ENCODE peak calls at places on chromosomes 7 and 10, in seven cellular contexts. One of them, this sample, is unnamed.

GRCh38 chr7:99037327-99037940 is 106.5 kb downstream of the SMURF1 start:
- DNase-seq in fibroblast of the aortic adventitia: no peak
- DNase-seq in fibroblast of villous mesenchyme: no peak
- DNase-seq in GM10248: no peak
- DNase-seq in cardiac fibroblast: no peak
- DNase-seq in bronchial epithelial cell: no peak
- DNase-seq in fibroblast of lung: no peak
- DNase-seq in this sample: no peak

GRCh38 chr7:1815051-1815481 is 145.0 kb downstream of the ELFN1 start:
- DNase-seq in fibroblast of the aortic adventitia: no peak
- DNase-seq in fibroblast of villous mesenchyme: no peak
- DNase-seq in GM10248: no peak
- DNase-seq in cardiac fibroblast: no peak
- DNase-seq in bronchial epithelial cell: no peak
- DNase-seq in fibroblast of lung: no peak
- DNase-seq in this sample: no peak

GRCh38 chr10:84204122-84204521 is 9.8 kb downstream of the CDHR1 start:
- DNase-seq in fibroblast of the aortic adventitia: no peak
- DNase-seq in fibroblast of villous mesenchyme: no peak
- DNase-seq in GM10248: peak
- DNase-seq in cardiac fibroblast: no peak
- DNase-seq in bronchial epithelial cell: peak
- DNase-seq in fibroblast of lung: no peak
- DNase-seq in this sample: no peak

GRCh38 chr10:17387861-17388503 is 66.4 kb downstream of the ST8SIA6 start:
- DNase-seq in fibroblast of the aortic adventitia: peak
- DNase-seq in fibroblast of villous mesenchyme: no peak
- DNase-seq in GM10248: no peak
- DNase-seq in cardiac fibroblast: no peak
- DNase-seq in bronchial epithelial cell: peak
- DNase-seq in fibroblast of lung: no peak
- DNase-seq in this sample: no peak

GRCh38 chr7:48938539-48938938 is 14.2 kb downstream of the CDC14C start:
- DNase-seq in fibroblast of the aortic adventitia: peak
- DNase-seq in fibroblast of villous mesenchyme: peak
- DNase-seq in GM10248: no peak
- DNase-seq in cardiac fibroblast: peak
- DNase-seq in bronchial epithelial cell: peak
- DNase-seq in fibroblast of lung: peak
- DNase-seq in this sample: peak

GRCh38 chr10:133257489-133258065 is 19.1 kb downstream of the ADAM8 start:
- DNase-seq in fibroblast of the aortic adventitia: peak
- DNase-seq in fibroblast of villous mesenchyme: peak
- DNase-seq in GM10248: peak
- DNase-seq in cardiac fibroblast: peak
- DNase-seq in bronchial epithelial cell: peak
- DNase-seq in fibroblast of lung: peak
- DNase-seq in this sample: peak

GRCh38 chr10:62414359-62414758 is 40.2 kb downstream of the ZNF365 start:
- DNase-seq in fibroblast of the aortic adventitia: no peak
- DNase-seq in fibroblast of villous mesenchyme: no peak
- DNase-seq in GM10248: no peak
- DNase-seq in cardiac fibroblast: no peak
- DNase-seq in bronchial epithelial cell: peak
- DNase-seq in fibroblast of lung: no peak
- DNase-seq in this sample: peak

GRCh38 chr10:122490786-122491680 is 29.7 kb downstream of the HTRA1 start:
- DNase-seq in fibroblast of the aortic adventitia: no peak
- DNase-seq in fibroblast of villous mesenchyme: no peak
- DNase-seq in GM10248: no peak
- DNase-seq in cardiac fibroblast: peak
- DNase-seq in bronchial epithelial cell: peak
- DNase-seq in fibroblast of lung: no peak
- DNase-seq in this sample: no peak

GRCh38 chr10:63071145-63071544 is 62.0 kb upstream of the NRBF2 start:
- DNase-seq in fibroblast of the aortic adventitia: no peak
- DNase-seq in fibroblast of villous mesenchyme: no peak
- DNase-seq in GM10248: no peak
- DNase-seq in cardiac fibroblast: no peak
- DNase-seq in bronchial epithelial cell: peak
- DNase-seq in fibroblast of lung: no peak
- DNase-seq in this sample: no peak

GRCh38 chr10:15744217-15744865 is 24.6 kb upstream of the ITGA8 start:
- DNase-seq in fibroblast of the aortic adventitia: peak
- DNase-seq in fibroblast of villous mesenchyme: peak
- DNase-seq in GM10248: peak
- DNase-seq in cardiac fibroblast: peak
- DNase-seq in bronchial epithelial cell: peak
- DNase-seq in fibroblast of lung: peak
- DNase-seq in this sample: peak

GRCh38 chr10:97689637-97690036 is 2.6 kb upstream of the AVPI1 start:
- DNase-seq in fibroblast of the aortic adventitia: peak
- DNase-seq in fibroblast of villous mesenchyme: peak
- DNase-seq in GM10248: no peak
- DNase-seq in cardiac fibroblast: peak
- DNase-seq in bronchial epithelial cell: peak
- DNase-seq in fibroblast of lung: peak
- DNase-seq in this sample: peak

GRCh38 chr10:74949434-74949833 is 123.0 kb downstream of the KAT6B start:
- DNase-seq in fibroblast of the aortic adventitia: peak
- DNase-seq in fibroblast of villous mesenchyme: no peak
- DNase-seq in GM10248: no peak
- DNase-seq in cardiac fibroblast: no peak
- DNase-seq in bronchial epithelial cell: peak
- DNase-seq in fibroblast of lung: peak
- DNase-seq in this sample: no peak

GRCh38 chr7:39504963-39505362 is 61.2 kb upstream of the YAE1 start:
- DNase-seq in fibroblast of the aortic adventitia: peak
- DNase-seq in fibroblast of villous mesenchyme: peak
- DNase-seq in GM10248: no peak
- DNase-seq in cardiac fibroblast: peak
- DNase-seq in bronchial epithelial cell: peak
- DNase-seq in fibroblast of lung: peak
- DNase-seq in this sample: peak

GRCh38 chr10:1209355-1209979 is 153.3 kb downstream of the WDR37 start:
- DNase-seq in fibroblast of the aortic adventitia: no peak
- DNase-seq in fibroblast of villous mesenchyme: no peak
- DNase-seq in GM10248: no peak
- DNase-seq in cardiac fibroblast: no peak
- DNase-seq in bronchial epithelial cell: no peak
- DNase-seq in fibroblast of lung: no peak
- DNase-seq in this sample: no peak

GRCh38 chr10:11025978-11026377 is 8.3 kb downstream of the CELF2 start:
- DNase-seq in fibroblast of the aortic adventitia: no peak
- DNase-seq in fibroblast of villous mesenchyme: no peak
- DNase-seq in GM10248: no peak
- DNase-seq in cardiac fibroblast: no peak
- DNase-seq in bronchial epithelial cell: no peak
- DNase-seq in fibroblast of lung: no peak
- DNase-seq in this sample: no peak

GRCh38 chr7:113629244-113629643 is 289.6 kb downstream of the PPP1R3A start:
- DNase-seq in fibroblast of the aortic adventitia: peak
- DNase-seq in fibroblast of villous mesenchyme: peak
- DNase-seq in GM10248: no peak
- DNase-seq in cardiac fibroblast: no peak
- DNase-seq in bronchial epithelial cell: peak
- DNase-seq in fibroblast of lung: peak
- DNase-seq in this sample: no peak

GRCh38 chr7:78019457-78020130 is 221.0 kb downstream of the PHTF2 start:
- DNase-seq in fibroblast of the aortic adventitia: peak
- DNase-seq in fibroblast of villous mesenchyme: peak
- DNase-seq in GM10248: peak
- DNase-seq in cardiac fibroblast: peak
- DNase-seq in bronchial epithelial cell: peak
- DNase-seq in fibroblast of lung: peak
- DNase-seq in this sample: peak

GRCh38 chr10:131210181-131210580 is 101.3 kb downstream of the TCERG1L start:
- DNase-seq in fibroblast of the aortic adventitia: no peak
- DNase-seq in fibroblast of villous mesenchyme: no peak
- DNase-seq in GM10248: no peak
- DNase-seq in cardiac fibroblast: no peak
- DNase-seq in bronchial epithelial cell: no peak
- DNase-seq in fibroblast of lung: no peak
- DNase-seq in this sample: no peak

GRCh38 chr10:86961481-86962091 is 3.2 kb downstream of the SNCG start:
- DNase-seq in fibroblast of the aortic adventitia: no peak
- DNase-seq in fibroblast of villous mesenchyme: no peak
- DNase-seq in GM10248: no peak
- DNase-seq in cardiac fibroblast: no peak
- DNase-seq in bronchial epithelial cell: peak
- DNase-seq in fibroblast of lung: no peak
- DNase-seq in this sample: peak

GRCh38 chr10:16789266-16789665 is 28.0 kb downstream of the RSU1 start:
- DNase-seq in fibroblast of the aortic adventitia: no peak
- DNase-seq in fibroblast of villous mesenchyme: no peak
- DNase-seq in GM10248: no peak
- DNase-seq in cardiac fibroblast: no peak
- DNase-seq in bronchial epithelial cell: no peak
- DNase-seq in fibroblast of lung: no peak
- DNase-seq in this sample: no peak

GRCh38 chr10:103276941-103277712 is at the start of gene INA:
- DNase-seq in fibroblast of the aortic adventitia: peak
- DNase-seq in fibroblast of villous mesenchyme: peak
- DNase-seq in GM10248: peak
- DNase-seq in cardiac fibroblast: peak
- DNase-seq in bronchial epithelial cell: no peak
- DNase-seq in fibroblast of lung: peak
- DNase-seq in this sample: no peak

GRCh38 chr10:102642553-102643345 is 1.5 kb upstream of the TRIM8 start:
- DNase-seq in fibroblast of the aortic adventitia: peak
- DNase-seq in fibroblast of villous mesenchyme: peak
- DNase-seq in GM10248: no peak
- DNase-seq in cardiac fibroblast: peak
- DNase-seq in bronchial epithelial cell: peak
- DNase-seq in fibroblast of lung: peak
- DNase-seq in this sample: peak

GRCh38 chr10:21304198-21304597 is 221.3 kb downstream of the SKIDA1 start:
- DNase-seq in fibroblast of the aortic adventitia: peak
- DNase-seq in fibroblast of villous mesenchyme: peak
- DNase-seq in GM10248: no peak
- DNase-seq in cardiac fibroblast: peak
- DNase-seq in bronchial epithelial cell: peak
- DNase-seq in fibroblast of lung: no peak
- DNase-seq in this sample: no peak

GRCh38 chr7:154789404-154789803 is 213.5 kb downstream of the PAXIP1 start:
- DNase-seq in fibroblast of the aortic adventitia: no peak
- DNase-seq in fibroblast of villous mesenchyme: no peak
- DNase-seq in GM10248: no peak
- DNase-seq in cardiac fibroblast: no peak
- DNase-seq in bronchial epithelial cell: no peak
- DNase-seq in fibroblast of lung: no peak
- DNase-seq in this sample: no peak

GRCh38 chr7:137026176-137026500 is 157.7 kb downstream of the CHRM2 start:
- DNase-seq in fibroblast of the aortic adventitia: peak
- DNase-seq in fibroblast of villous mesenchyme: no peak
- DNase-seq in GM10248: no peak
- DNase-seq in cardiac fibroblast: peak
- DNase-seq in bronchial epithelial cell: no peak
- DNase-seq in fibroblast of lung: no peak
- DNase-seq in this sample: peak

GRCh38 chr10:803041-803741 is 113.7 kb upstream of the DIP2C start:
- DNase-seq in fibroblast of the aortic adventitia: no peak
- DNase-seq in fibroblast of villous mesenchyme: no peak
- DNase-seq in GM10248: no peak
- DNase-seq in cardiac fibroblast: no peak
- DNase-seq in bronchial epithelial cell: no peak
- DNase-seq in fibroblast of lung: no peak
- DNase-seq in this sample: no peak

GRCh38 chr10:26573674-26574073 is 123.8 kb upstream of the PDSS1 start:
- DNase-seq in fibroblast of the aortic adventitia: no peak
- DNase-seq in fibroblast of villous mesenchyme: no peak
- DNase-seq in GM10248: no peak
- DNase-seq in cardiac fibroblast: no peak
- DNase-seq in bronchial epithelial cell: no peak
- DNase-seq in fibroblast of lung: no peak
- DNase-seq in this sample: no peak
- TF ChIP-seq CTCF in fibroblast of the aortic adventitia: no peak
- TF ChIP-seq CTCF in fibroblast of villous mesenchyme: peak
- TF ChIP-seq CTCF in GM10248: no peak
- TF ChIP-seq CTCF in cardiac fibroblast: no peak
- TF ChIP-seq CTCF in bronchial epithelial cell: no peak
- TF ChIP-seq CTCF in fibroblast of lung: no peak
- TF ChIP-seq CTCF in this sample: peak

GRCh38 chr10:6175329-6176055 is 27.2 kb upstream of the PFKFB3 start:
- DNase-seq in fibroblast of the aortic adventitia: no peak
- DNase-seq in fibroblast of villous mesenchyme: no peak
- DNase-seq in GM10248: no peak
- DNase-seq in cardiac fibroblast: no peak
- DNase-seq in bronchial epithelial cell: no peak
- DNase-seq in fibroblast of lung: no peak
- DNase-seq in this sample: no peak

GRCh38 chr10:6174201-6174874 is 28.4 kb upstream of the PFKFB3 start:
- DNase-seq in fibroblast of the aortic adventitia: no peak
- DNase-seq in fibroblast of villous mesenchyme: no peak
- DNase-seq in GM10248: no peak
- DNase-seq in cardiac fibroblast: no peak
- DNase-seq in bronchial epithelial cell: no peak
- DNase-seq in fibroblast of lung: no peak
- DNase-seq in this sample: no peak

GRCh38 chr10:6171891-6172354 is 30.8 kb upstream of the PFKFB3 start:
- DNase-seq in fibroblast of the aortic adventitia: peak
- DNase-seq in fibroblast of villous mesenchyme: peak
- DNase-seq in GM10248: no peak
- DNase-seq in cardiac fibroblast: peak
- DNase-seq in bronchial epithelial cell: no peak
- DNase-seq in fibroblast of lung: peak
- DNase-seq in this sample: peak

GRCh38 chr10:6170638-6171037 is 32.1 kb upstream of the PFKFB3 start:
- DNase-seq in fibroblast of the aortic adventitia: no peak
- DNase-seq in fibroblast of villous mesenchyme: peak
- DNase-seq in GM10248: no peak
- DNase-seq in cardiac fibroblast: peak
- DNase-seq in bronchial epithelial cell: no peak
- DNase-seq in fibroblast of lung: no peak
- DNase-seq in this sample: no peak

GRCh38 chr10:6173203-6173602 is 29.5 kb upstream of the PFKFB3 start:
- DNase-seq in fibroblast of the aortic adventitia: no peak
- DNase-seq in fibroblast of villous mesenchyme: no peak
- DNase-seq in GM10248: no peak
- DNase-seq in cardiac fibroblast: no peak
- DNase-seq in bronchial epithelial cell: no peak
- DNase-seq in fibroblast of lung: no peak
- DNase-seq in this sample: no peak
- TF ChIP-seq CTCF in fibroblast of the aortic adventitia: no peak
- TF ChIP-seq CTCF in fibroblast of villous mesenchyme: peak
- TF ChIP-seq CTCF in GM10248: peak
- TF ChIP-seq CTCF in cardiac fibroblast: peak
- TF ChIP-seq CTCF in bronchial epithelial cell: no peak
- TF ChIP-seq CTCF in fibroblast of lung: no peak
- TF ChIP-seq CTCF in this sample: peak

GRCh38 chr10:69786791-69787190 is 14.9 kb upstream of the COL13A1 start:
- DNase-seq in fibroblast of the aortic adventitia: peak
- DNase-seq in fibroblast of villous mesenchyme: peak
- DNase-seq in GM10248: no peak
- DNase-seq in cardiac fibroblast: peak
- DNase-seq in bronchial epithelial cell: peak
- DNase-seq in fibroblast of lung: peak
- DNase-seq in this sample: peak
- TF ChIP-seq CTCF in fibroblast of the aortic adventitia: peak
- TF ChIP-seq CTCF in fibroblast of villous mesenchyme: peak
- TF ChIP-seq CTCF in GM10248: no peak
- TF ChIP-seq CTCF in cardiac fibroblast: peak
- TF ChIP-seq CTCF in bronchial epithelial cell: peak
- TF ChIP-seq CTCF in fibroblast of lung: peak
- TF ChIP-seq CTCF in this sample: peak

GRCh38 chr7:106050002-106050742 is 61.9 kb downstream of the SYPL1 start:
- DNase-seq in fibroblast of the aortic adventitia: peak
- DNase-seq in fibroblast of villous mesenchyme: peak
- DNase-seq in GM10248: no peak
- DNase-seq in cardiac fibroblast: peak
- DNase-seq in bronchial epithelial cell: peak
- DNase-seq in fibroblast of lung: peak
- DNase-seq in this sample: peak
- TF ChIP-seq CTCF in fibroblast of the aortic adventitia: peak
- TF ChIP-seq CTCF in fibroblast of villous mesenchyme: peak
- TF ChIP-seq CTCF in GM10248: no peak
- TF ChIP-seq CTCF in cardiac fibroblast: peak
- TF ChIP-seq CTCF in bronchial epithelial cell: peak
- TF ChIP-seq CTCF in fibroblast of lung: no peak
- TF ChIP-seq CTCF in this sample: peak

This sample was measured in HFFc6.